ENCODE peak calls at places on chromosomes 5 and 9, in eight cellular contexts. U is H1, E is sigmoid colon, Z is suprapubic skin, B is K562, L is upper lobe of left lung, A is SK-N-SH, K is transverse colon. T is an unnamed sample.

GRCh38 chr9:114720296-114720695 is 38.3 kb upstream of the TEX48 start:
- DNase-seq in U (no peak), E (no peak), Z (no peak), B (no peak), L (no peak), A (no peak), K (no peak), T (no peak)

GRCh38 chr9:114856210-114856941 is 50.5 kb upstream of the TNFSF15 start:
- DNase-seq in U (no peak), E (peak), Z (no peak), B (no peak), L (no peak), A (no peak), K (no peak), T (no peak)

GRCh38 chr5:87770601-87771121 is 357.9 kb upstream of the CCNH start:
- DNase-seq in U (peak), E (no peak), Z (no peak), B (no peak), L (no peak), A (peak), K (no peak), T (no peak)

GRCh38 chr9:126927419-126927818 is 12.8 kb downstream of the RALGPS1 start:
- DNase-seq in U (no peak), E (no peak), Z (no peak), B (no peak), L (no peak), A (no peak), K (no peak), T (no peak)

GRCh38 chr5:137504916-137505315 is 5.8 kb upstream of the SPOCK1 start:
- DNase-seq in U (no peak), E (no peak), Z (no peak), B (no peak), L (no peak), A (no peak), K (no peak), T (no peak)

GRCh38 chr9:108663381-108663876 is 192.4 kb downstream of the ACTL7B start:
- DNase-seq in U (no peak), E (no peak), Z (no peak), B (no peak), L (no peak), A (no peak), K (no peak), T (no peak)

GRCh38 chr5:1670342-1670741 is 129.3 kb downstream of the MRPL36 start:
- DNase-seq in U (no peak), E (no peak), Z (no peak), B (no peak), L (no peak), A (no peak), K (no peak), T (no peak)

GRCh38 chr9:136721339-136722092 is 9.1 kb downstream of the DIPK1B start:
- DNase-seq in U (no peak), E (no peak), Z (no peak), B (no peak), L (peak), A (no peak), K (no peak), T (no peak)

GRCh38 chr5:36950586-36951457 is 74.3 kb downstream of the NIPBL start:
- DNase-seq in U (no peak), E (no peak), Z (no peak), B (no peak), L (no peak), A (no peak), K (no peak), T (no peak)

DNA sequence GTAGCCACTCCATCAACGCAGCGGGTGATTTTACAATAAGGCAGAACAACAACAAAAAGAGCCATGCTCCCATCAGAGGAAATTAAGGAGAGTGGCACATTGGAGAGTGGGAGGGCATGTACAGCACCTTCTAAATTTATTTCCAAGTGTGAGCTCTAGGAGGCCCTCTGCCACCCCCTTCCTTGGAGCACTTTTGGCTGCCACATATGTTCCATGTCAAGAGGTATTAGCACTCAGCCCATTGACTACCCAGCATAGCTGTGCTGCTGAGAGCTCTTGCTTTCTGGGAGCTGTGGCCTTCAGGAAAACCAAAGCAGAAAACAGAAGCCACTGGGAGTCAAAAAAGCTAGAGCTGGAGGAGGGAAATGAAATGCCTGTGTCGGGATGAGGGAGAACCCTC is 200.2 kb upstream of the PANK3 start:
- DNase-seq in U (no peak), E (no peak), Z (no peak), B (no peak), L (no peak), A (no peak), K (no peak), T (no peak)
- TF ChIP-seq EP300 in U (no peak), E (no peak), Z (no peak), B (no peak), L (no peak), A (no peak), K (no peak), T (no peak)

GRCh38 chr9:107102011-107102410 is 181.1 kb upstream of the RAD23B start:
- DNase-seq in U (no peak), E (no peak), Z (no peak), B (no peak), L (no peak), A (no peak), K (no peak), T (no peak)
- TF ChIP-seq POLR2AphosphoS5 in U (no peak), E (no peak), Z (no peak), B (no peak), L (no peak), A (no peak), K (no peak), T (no peak)

DNA sequence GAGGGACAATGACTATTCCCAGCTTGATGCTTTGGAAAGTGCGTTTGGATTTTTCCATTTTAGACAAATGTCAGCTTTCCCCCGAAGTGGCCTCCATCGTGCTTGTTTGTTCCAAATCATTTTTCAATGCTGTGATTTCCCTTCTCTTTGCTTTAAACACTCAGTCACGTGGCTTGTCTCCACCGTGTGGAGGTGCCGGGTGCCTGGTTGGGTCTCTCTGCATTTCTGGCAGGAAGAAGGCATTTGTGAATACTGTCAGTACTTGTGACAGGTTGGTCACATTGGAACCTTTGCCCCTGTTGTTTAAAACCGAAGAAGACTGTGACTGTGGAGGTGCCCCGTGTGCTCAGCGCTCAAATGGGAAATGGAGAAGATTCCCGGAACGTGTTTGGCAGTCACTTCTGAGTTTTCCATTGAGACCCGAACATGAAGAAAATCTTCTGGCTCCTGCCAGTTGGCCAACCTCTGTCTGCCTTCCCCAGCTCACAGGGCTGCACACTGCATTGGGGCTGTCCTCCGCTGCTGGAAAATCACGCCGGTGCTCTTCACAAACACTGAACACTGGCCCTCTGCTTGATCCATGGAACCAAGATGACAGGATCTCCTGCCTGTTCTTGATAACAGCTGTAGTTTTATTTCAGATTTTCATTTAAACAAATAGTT is 74.6 kb downstream of the LMNB1 start:
- DNase-seq in U (peak), E (peak), Z (no peak), B (no peak), L (no peak), A (no peak), K (no peak), T (no peak)
- TF ChIP-seq EP300 in U (no peak), E (no peak), Z (no peak), B (no peak), L (no peak), A (no peak), K (no peak), T (no peak)

GRCh38 chr9:35829764-35830096 is 702 bp downstream of the TMEM8B start:
- DNase-seq in U (no peak), E (no peak), Z (no peak), B (no peak), L (no peak), A (no peak), K (no peak), T (no peak)

GRCh38 chr9:35831040-35831439 is 2.0 kb downstream of the TMEM8B start:
- DNase-seq in U (no peak), E (peak), Z (no peak), B (no peak), L (no peak), A (no peak), K (no peak), T (no peak)

GRCh38 chr9:35828716-35829083 is at the start of gene FAM221B:
- DNase-seq in U (peak), E (no peak), Z (no peak), B (peak), L (peak), A (no peak), K (peak), T (no peak)

GRCh38 chr9:35827486-35827885 is 1.0 kb downstream of the FAM221B start:
- DNase-seq in U (no peak), E (no peak), Z (no peak), B (no peak), L (no peak), A (no peak), K (no peak), T (no peak)

DNA sequence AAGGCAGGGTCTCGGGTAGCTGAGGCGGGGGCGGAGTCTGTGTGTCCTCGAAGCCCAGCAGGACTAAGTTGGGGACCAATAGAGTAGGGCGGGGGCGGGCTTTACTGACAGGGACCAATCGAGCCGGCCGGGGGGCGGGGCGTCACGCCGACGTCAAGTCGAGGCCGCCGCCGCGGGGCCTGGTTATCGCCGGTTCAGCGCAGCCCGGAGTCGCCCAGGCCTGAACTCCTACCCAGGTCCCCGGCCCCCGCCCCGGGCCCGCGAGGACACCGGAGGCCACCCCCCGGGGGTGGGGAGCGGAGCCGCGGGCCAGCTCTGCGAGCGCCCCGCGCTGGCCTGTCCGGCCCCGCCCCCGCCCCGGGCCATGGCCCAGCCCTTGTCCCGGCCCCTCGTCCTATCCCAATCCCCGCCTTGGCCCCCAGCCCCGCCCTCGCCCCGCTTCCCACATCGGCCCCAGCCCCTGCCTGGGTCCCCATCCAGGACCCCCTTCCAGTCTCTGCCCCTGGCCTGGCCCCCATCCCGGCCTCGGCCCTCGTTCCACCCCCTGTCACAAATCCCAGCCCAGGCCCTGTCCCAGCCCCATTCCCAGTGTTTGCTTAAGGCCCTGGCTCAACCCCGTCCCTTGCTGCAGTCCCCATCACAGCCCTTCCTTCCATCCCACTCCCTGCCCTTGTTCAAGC is at the start of gene TMEM8B:
- DNase-seq in U (peak), E (peak), Z (peak), B (peak), L (peak), A (peak), K (peak), T (peak)
- TF ChIP-seq POLR2AphosphoS5 in U (no peak), E (peak), Z (no peak), B (no peak), L (peak), A (no peak), K (no peak), T (peak)